ENCODE peak calls at places on chromosomes 1 and 21, in five cellular contexts. Z is upper lobe of left lung, P is thyroid gland, L is sigmoid colon, R is uterus. B is an unnamed sample.

GRCh38 chr1:20416706-20417105 is 69.3 kb downstream of the CAMK2N1 start:
- DNase-seq in Z (no peak), P (no peak), L (no peak), R (no peak), B (no peak)

GRCh38 chr1:225137981-225138380 is 208.5 kb downstream of the DNAH14 start:
- DNase-seq in Z (no peak), P (no peak), L (no peak), R (no peak), B (no peak)

GRCh38 chr1:207963429-207964194 is 52.7 kb upstream of the CD34 start:
- DNase-seq in Z (peak), P (peak), L (peak), R (peak), B (peak)

GRCh38 chr1:71365451-71365850 is 284.6 kb upstream of the ZRANB2 start:
- DNase-seq in Z (no peak), P (no peak), L (no peak), R (no peak), B (no peak)

GRCh38 chr21:32094792-32095191 is 184.1 kb downstream of the MIS18A start:
- DNase-seq in Z (no peak), P (no peak), L (no peak), R (no peak), B (no peak)

GRCh38 chr21:14096577-14096976 is 114.2 kb downstream of the LIPI start:
- DNase-seq in Z (no peak), P (no peak), L (peak), R (no peak), B (no peak)

GRCh38 chr1:5730272-5731109 is 261.7 kb downstream of the NPHP4 start:
- DNase-seq in Z (no peak), P (no peak), L (peak), R (no peak), B (peak)

GRCh38 chr1:207897188-207897587 is 13.7 kb downstream of the CD34 start:
- DNase-seq in Z (no peak), P (no peak), L (no peak), R (no peak), B (no peak)

DNA sequence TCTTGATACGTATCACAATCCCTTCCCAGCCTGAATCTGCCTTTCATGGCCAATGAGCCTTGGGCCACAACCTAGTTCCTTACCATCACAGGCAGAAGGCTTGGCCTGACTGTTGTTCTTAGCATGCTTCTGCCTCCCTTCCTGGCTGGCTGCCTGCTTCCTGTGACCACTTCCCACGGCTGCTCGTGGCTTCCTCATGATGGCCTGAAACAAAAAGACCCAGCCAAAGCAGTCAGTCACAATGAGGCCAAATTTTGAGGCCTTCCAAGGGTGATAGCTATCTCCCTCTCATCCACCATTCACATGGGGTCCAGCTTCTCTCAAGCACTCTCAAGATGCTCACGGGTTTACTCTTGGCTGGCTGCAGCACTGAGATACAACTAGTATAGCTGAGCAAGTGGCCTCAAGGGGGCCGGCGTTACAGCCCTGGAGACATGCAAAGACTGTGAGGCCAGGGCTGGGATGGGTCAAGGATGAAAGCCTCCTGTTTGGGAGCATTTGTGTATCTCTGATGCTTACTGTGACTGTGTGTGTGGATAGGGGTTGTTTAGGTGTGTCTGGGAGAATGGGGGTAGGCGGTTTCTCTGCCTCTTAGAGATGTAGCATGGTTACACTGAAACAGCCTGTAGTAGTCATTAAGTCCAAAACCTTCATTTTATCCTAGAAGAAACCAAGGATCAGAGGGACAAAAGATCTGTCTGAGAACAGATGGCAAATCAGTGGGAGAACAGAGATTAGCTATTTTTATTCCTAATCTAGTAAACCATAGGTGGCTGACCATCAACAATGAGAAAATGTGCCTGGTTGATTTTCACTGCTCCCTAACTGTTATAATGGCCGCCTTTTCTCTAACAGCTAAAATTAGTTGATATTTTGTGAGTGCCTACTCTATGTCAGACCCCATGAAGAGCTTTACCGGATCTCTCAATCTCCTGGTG is 5.4 kb upstream of the TOE1 start:
- DNase-seq in Z (peak), P (peak), L (no peak), R (no peak), B (peak)
- TF ChIP-seq CTCF in Z (no peak), P (no peak), L (no peak), R (no peak), B (no peak)

GRCh38 chr1:67831850-67832513 is 1.3 kb downstream of the GNG12 start:
- DNase-seq in Z (peak), P (peak), L (peak), R (peak), B (peak)

GRCh38 chr1:67833595-67833926 is 294 bp upstream of the GNG12 start:
- DNase-seq in Z (no peak), P (no peak), L (peak), R (no peak), B (no peak)

GRCh38 chr1:67830226-67830625 is 3.0 kb downstream of the GNG12 start:
- DNase-seq in Z (no peak), P (no peak), L (no peak), R (no peak), B (no peak)

GRCh38 chr1:67832737-67833594 is at the start of gene GNG12:
- DNase-seq in Z (peak), P (peak), L (peak), R (peak), B (peak)

DNA sequence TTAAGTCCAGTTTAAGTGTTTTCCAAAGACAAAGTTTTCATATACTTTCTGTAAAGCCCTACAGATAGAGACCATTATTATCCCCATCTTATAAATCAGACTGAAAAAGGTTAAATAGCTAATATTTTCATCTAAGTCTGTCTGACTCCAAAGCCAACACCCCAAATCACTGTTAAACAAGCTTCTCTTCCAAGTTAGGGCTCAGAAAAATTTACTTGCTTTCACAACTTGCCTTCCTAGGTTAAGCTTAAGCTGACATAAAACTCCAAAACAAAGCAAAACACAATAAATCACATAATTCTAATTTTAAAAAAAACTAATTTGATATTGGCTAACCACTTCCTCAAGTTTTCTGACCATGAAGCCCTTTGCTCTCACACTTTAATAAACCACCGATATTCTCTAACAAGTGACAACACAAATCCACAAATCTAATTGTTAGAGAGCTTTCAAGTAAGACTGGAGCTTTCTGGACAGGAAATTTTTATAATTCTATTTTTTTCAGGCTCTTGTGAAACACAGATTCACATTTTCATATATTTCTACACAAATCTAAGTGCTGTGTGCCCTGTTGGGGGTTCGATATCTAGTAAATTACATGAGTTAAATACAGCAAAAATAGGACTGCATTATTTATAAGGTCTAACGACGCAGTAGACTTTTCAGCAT is 2.2 kb downstream of the GNG12 start:
- DNase-seq in Z (no peak), P (no peak), L (no peak), R (no peak), B (no peak)
- H3K4me3 ChIP-seq in Z (peak), P (peak), L (peak), R (peak), B (peak)

GRCh38 chr1:233614173-233614742 is 352 bp downstream of the KCNK1 start:
- DNase-seq in Z (peak), P (peak), L (no peak), R (peak), B (no peak)
- TF ChIP-seq POLR2A in Z (no peak), P (no peak), L (no peak), R (no peak), B (no peak)

GRCh38 chr1:200795151-200795550 is 56.5 kb downstream of the CAMSAP2 start:
- DNase-seq in Z (no peak), P (no peak), L (no peak), R (no peak), B (no peak)
- TF ChIP-seq CTCF in Z (no peak), P (no peak), L (no peak), R (no peak), B (no peak)

DNA sequence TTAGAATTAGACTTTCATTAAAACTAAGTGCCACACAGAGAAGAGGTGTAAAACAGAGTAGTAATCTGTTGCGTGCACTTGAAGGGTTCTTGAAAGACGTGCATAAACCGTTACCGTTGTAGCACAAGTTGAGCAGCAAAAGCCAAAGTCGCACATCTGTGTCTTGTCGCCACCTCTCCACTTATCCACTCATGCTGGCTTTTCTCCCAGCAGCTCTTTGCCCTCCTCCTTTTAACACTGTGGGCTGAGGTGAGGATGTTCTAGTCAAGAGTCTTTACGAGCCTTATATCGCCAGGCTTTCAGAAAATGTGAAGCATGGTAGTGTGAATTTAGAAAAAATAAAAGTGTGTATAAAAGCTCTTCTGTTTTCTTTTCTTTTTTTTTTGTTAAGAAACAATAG is 48.0 kb downstream of the NR5A2 start:
- DNase-seq in Z (no peak), P (no peak), L (no peak), R (no peak), B (no peak)
- H3K4me3 ChIP-seq in Z (no peak), P (no peak), L (no peak), R (no peak), B (no peak)

DNA sequence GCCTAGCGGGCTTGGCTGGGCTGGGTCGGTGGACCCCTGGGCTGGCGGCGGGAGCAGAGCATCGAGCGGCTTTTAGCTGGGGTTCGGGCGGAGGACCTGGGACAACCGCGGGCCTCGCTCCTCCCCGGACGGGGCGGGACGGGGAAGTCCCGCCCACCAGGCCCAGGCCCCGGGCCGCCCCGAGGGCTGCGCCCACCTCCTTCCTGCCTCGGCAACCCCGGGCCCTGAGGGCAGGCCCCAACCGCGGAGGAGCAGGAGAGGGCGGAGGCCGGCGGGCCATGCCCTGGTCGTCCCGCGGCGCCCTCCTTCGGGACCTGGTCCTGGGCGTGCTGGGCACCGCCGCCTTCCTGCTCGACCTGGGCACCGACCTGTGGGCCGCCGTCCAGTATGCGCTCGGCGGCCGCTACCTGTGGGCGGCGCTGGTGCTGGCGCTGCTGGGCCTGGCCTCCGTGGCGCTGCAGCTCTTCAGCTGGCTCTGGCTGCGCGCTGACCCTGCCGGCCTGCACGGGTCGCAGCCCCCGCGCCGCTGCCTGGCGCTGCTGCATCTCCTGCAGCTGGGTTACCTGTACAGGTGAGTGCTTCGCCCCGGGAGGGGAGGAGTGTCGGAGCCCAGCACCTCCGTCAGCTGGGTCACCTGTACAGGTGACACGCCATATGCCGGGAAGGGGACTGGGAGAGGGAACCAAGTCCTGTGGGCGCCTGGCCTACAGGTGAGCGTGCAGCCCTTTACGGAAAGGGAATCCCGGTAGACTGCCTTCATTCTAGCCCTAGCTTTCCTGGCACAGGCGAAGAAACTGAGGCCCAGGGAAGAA is at the start of gene XKR8:
- DNase-seq in Z (peak), P (peak), L (peak), R (peak), B (peak)
- TF ChIP-seq POLR2A in Z (peak), P (no peak), L (peak), R (peak), B (peak)

GRCh38 chr21:34579411-34579810 is 35.5 kb downstream of the RCAN1 start:
- DNase-seq in Z (no peak), P (no peak), L (no peak), R (no peak), B (no peak)

GRCh38 chr21:34580181-34580700 is 34.7 kb downstream of the RCAN1 start:
- DNase-seq in Z (no peak), P (no peak), L (no peak), R (no peak), B (no peak)

GRCh38 chr21:34583926-34584563 is 30.9 kb downstream of the RCAN1 start:
- DNase-seq in Z (no peak), P (no peak), L (no peak), R (no peak), B (no peak)

DNA sequence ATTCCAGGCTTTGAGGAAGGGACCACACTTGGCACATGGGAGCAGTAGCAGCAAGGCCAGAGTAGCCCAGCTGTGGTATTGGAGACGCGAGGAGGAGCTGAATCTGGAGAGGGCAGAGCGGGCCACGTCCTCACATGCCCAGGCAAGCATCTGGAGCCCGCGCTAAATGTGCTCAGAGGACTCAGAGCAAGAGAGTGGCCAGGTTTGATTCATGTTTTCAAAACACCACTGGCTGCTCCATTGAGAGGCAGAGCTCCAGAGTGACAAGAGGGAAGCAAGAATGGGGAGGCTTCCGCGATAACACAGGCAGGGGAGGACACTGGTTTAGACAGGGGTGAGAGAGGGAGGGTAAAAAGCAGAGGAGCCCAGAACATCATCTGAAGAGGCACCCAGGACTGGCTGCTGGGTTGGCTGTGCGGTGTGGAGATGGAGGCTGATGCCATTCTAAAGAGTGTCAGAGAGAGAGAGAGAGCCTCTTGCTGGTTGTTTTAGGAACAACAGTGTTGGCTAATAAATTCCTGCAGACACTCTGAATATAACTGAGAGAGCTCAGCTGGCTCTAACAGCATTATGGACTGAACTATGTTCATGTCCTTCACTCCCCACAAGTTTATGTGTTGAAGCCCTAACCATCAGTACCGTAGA is 32.3 kb downstream of the RCAN1 start:
- DNase-seq in Z (no peak), P (no peak), L (no peak), R (no peak), B (no peak)
- TF ChIP-seq CTCF in Z (peak), P (peak), L (no peak), R (no peak), B (no peak)

GRCh38 chr1:84145051-84145450 is 980 bp downstream of the PRKACB start:
- DNase-seq in Z (no peak), P (no peak), L (no peak), R (no peak), B (no peak)
- H3K4me3 ChIP-seq in Z (peak), P (no peak), L (no peak), R (no peak), B (peak)

DNA sequence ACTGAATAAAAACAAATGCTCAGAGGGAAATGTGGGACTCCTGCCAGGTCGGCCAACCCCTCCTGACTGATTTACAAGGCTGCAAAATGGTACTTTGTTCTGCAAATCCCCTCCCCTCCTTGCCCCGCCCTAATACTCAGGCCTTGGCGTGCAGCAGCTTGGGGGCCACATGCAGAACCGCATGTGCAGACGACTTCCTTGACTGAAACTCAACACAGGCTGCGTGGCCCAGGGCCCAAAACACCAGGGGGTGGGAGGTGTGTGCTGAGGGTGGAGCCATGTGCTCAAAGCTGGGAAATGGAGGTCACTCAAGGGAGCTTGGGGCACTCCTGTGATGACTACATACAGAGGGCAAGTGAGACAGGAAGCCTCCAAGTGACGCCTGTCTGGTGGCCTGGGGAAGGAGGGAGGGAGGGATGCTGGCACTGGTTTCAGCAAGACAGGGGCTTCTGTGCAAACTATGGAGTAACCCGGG is 87.2 kb downstream of the MRPL37 start:
- DNase-seq in Z (peak), P (peak), L (peak), R (peak), B (peak)
- TF ChIP-seq POLR2A in Z (no peak), P (no peak), L (no peak), R (no peak), B (no peak)

B was measured in right lobe of liver.